ENCODE peak calls at places on chromosomes 7 and 10, in six cellular contexts. D is hepatocyte; L is CD8-positive, alpha-beta T cell; Q is effector memory CD4-positive, alpha-beta T cell; U is cardiac muscle cell; Z is fibroblast of lung. V is an unnamed sample. For H3K4me1, the result is how much of the 10 kb centered on the place peaks cover.

GRCh38 chr7:1531979-1532455 is 1.5 kb downstream of the MAFK start:
- DNase-seq in D (peak), L (peak), Q (no peak), U (no peak), Z (no peak), V (no peak)

GRCh38 chr10:69172241-69172998 is 7.6 kb upstream of the SUPV3L1 start:
- DNase-seq in D (no peak), L (no peak), Q (no peak), U (no peak), Z (no peak), V (no peak)

GRCh38 chr7:112399501-112399900 is 50.8 kb upstream of the IFRD1 start:
- DNase-seq in D (no peak), L (no peak), Q (no peak), U (no peak), Z (no peak), V (no peak)

GRCh38 chr7:97016392-97017196 is 8.0 kb downstream of the DLX5 start:
- DNase-seq in D (peak), L (no peak), Q (no peak), U (no peak), Z (no peak), V (no peak)

GRCh38 chr10:86248062-86248461 is 118.5 kb downstream of the GRID1 start:
- DNase-seq in D (no peak), L (no peak), Q (no peak), U (no peak), Z (no peak), V (no peak)

GRCh38 chr10:4725917-4726606 is 99.9 kb upstream of the AKR1E2 start:
- DNase-seq in D (peak), L (no peak), Q (no peak), U (no peak), Z (peak), V (no peak)

GRCh38 chr7:74092321-74092963 is 8.8 kb downstream of the LIMK1 start:
- DNase-seq in D (no peak), L (no peak), Q (no peak), U (no peak), Z (no peak), V (no peak)

GRCh38 chr10:70589762-70590662 is 12.5 kb downstream of the PRF1 start:
- DNase-seq in D (peak), L (no peak), Q (no peak), U (no peak), Z (peak), V (no peak)

GRCh38 chr7:148481965-148482626 is 108.5 kb upstream of the C7orf33 start:
- DNase-seq in D (no peak), L (no peak), Q (no peak), U (no peak), Z (no peak), V (no peak)

GRCh38 chr7:95229301-95229700 is 95.0 kb downstream of the PON1 start:
- DNase-seq in D (no peak), L (no peak), Q (no peak), U (no peak), Z (no peak), V (no peak)

DNA sequence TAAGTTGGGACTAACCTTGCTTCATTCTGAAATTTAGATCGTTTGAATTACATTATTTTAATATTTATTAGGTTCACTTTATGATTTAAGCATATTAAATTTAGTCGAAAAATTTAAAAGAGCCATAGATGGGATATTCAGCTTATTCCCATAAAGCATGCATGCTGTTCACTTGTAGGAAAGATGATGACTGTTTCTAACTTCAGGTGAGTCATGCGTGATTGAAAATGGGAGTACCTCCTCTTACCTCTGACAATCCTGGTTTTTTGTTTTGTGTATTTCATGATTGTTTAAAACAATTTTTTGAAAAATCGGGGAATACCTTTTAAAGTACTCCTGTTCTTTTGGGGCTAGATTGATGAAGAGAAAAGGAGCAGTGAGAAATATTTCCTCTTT is 1.4 kb downstream of the TNKS2 start:
- DNase-seq in D (peak), L (no peak), Q (no peak), U (no peak), Z (peak), V (no peak)
- H3K4me1 ChIP-seq in D (under half), L (under half), Q (under half), U (under half), Z (under half), V (under half)

DNA sequence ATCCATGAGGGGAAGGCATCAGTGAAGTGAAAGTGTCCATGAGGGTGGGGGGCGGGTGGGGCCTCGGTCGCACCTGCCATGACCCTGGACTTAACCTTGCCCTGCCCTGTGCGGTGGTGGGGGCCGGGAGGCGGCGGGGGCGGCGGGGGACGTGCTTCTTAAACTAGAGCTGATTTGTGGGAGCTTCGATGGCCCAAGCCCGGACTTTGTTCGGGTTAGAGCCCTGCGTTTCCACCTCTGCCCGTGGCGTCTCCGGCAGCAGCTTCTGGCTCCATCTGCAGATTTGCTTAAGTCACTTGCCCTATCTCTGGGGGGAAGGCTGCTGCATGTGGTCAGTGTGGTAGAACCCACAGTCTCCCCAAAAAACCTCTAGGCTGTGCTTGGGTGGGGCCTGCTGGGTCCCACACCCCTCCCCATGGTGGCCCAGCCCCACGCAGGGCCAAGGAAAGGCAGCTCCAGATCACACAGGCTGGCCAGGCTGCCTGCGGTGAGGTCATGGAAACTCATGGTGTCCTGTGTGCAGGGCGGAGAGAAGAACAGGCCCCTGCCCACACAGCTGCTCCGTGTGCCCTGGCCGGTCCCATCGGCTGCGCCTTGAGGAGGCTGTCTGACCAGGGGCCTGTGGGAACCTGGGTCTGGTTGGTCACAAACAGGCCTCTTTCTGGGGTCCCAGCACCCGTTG is 93.2 kb downstream of the INPP5A start:
- DNase-seq in D (no peak), L (no peak), Q (no peak), U (peak), Z (no peak), V (peak)
- H3K4me1 ChIP-seq in D (under half), L (under half), Q (under half), U (half or more), Z (under half), V (under half)

GRCh38 chr7:145863-146262 is 46.5 kb upstream of the FAM20C start:
- DNase-seq in D (no peak), L (no peak), Q (no peak), U (no peak), Z (no peak), V (no peak)

GRCh38 chr7:143145-143751 is 49.1 kb upstream of the FAM20C start:
- DNase-seq in D (no peak), L (no peak), Q (no peak), U (no peak), Z (no peak), V (no peak)

GRCh38 chr7:142248-142955 is 50.0 kb upstream of the FAM20C start:
- DNase-seq in D (peak), L (no peak), Q (no peak), U (no peak), Z (peak), V (no peak)

GRCh38 chr7:143811-144453 is 48.4 kb upstream of the FAM20C start:
- DNase-seq in D (no peak), L (no peak), Q (no peak), U (no peak), Z (no peak), V (peak)

GRCh38 chr7:144454-144826 is 47.9 kb upstream of the FAM20C start:
- DNase-seq in D (no peak), L (no peak), Q (no peak), U (no peak), Z (no peak), V (no peak)
- H3K4me1 ChIP-seq in D (under half), L (under half), Q (under half), U (under half), Z (under half), V (under half)

GRCh38 chr10:95476482-95477174 is 84.5 kb downstream of the SORBS1 start:
- DNase-seq in D (no peak), L (no peak), Q (no peak), U (no peak), Z (no peak), V (no peak)

GRCh38 chr10:95475827-95476481 is 85.2 kb downstream of the SORBS1 start:
- DNase-seq in D (peak), L (no peak), Q (no peak), U (no peak), Z (no peak), V (no peak)

GRCh38 chr10:95477175-95477520 is 84.0 kb downstream of the SORBS1 start:
- DNase-seq in D (no peak), L (no peak), Q (no peak), U (no peak), Z (no peak), V (no peak)

GRCh38 chr10:95474228-95475002 is 86.8 kb downstream of the SORBS1 start:
- DNase-seq in D (peak), L (no peak), Q (no peak), U (no peak), Z (peak), V (no peak)

GRCh38 chr10:95475003-95475383 is 86.2 kb downstream of the SORBS1 start:
- DNase-seq in D (no peak), L (no peak), Q (no peak), U (no peak), Z (no peak), V (no peak)
- H3K4me1 ChIP-seq in D (half or more), L (under half), Q (under half), U (half or more), Z (under half), V (under half)

GRCh38 chr10:72322030-72322279 is 32.8 kb downstream of the DNAJB12 start:
- DNase-seq in D (peak), L (no peak), Q (no peak), U (no peak), Z (no peak), V (no peak)
- H3K4me1 ChIP-seq in D (under half), L (half or more), Q (half or more), U (under half), Z (under half), V (half or more)

DNA sequence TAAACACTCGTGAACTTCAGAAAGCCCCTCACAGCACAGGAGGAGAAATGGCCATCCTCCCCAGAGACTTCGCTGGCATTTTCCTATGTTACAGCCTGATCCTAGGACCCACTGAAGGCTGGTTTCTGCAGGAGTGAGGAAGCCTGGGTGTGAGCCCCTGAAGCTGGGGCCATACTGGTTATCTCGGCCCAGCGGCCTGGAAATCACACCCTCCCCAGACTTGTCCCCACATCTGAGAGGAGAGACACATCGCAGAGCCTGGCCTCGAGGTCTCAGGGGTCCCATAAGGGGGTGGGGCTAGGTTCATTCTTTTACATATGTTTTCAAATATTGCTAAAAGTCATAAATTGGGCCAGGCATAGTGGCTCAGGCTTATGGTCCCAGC is 17.5 kb upstream of the RET start:
- DNase-seq in D (no peak), L (no peak), Q (no peak), U (no peak), Z (no peak), V (no peak)
- H3K4me1 ChIP-seq in D (under half), L (under half), Q (under half), U (under half), Z (under half), V (under half)